ENCODE peak calls at places on chromosome 22, in four cellular contexts. K, G, P and C are unnamed samples.

GRCh38 chr22:27574651-27575050 is 226.9 kb downstream of the MN1 start:
- DNase-seq in G (no peak), K (no peak), P (no peak), C (no peak)

GRCh38 chr22:19806213-19807160 is 45.9 kb downstream of the TBX1 start:
- DNase-seq in G (peak; percentile 62), K (no peak), P (no peak), C (no peak)

GRCh38 chr22:45603631-45604030 is 68.0 kb upstream of the ATXN10 start:
- DNase-seq in K (no peak), G (no peak), P (no peak), C (no peak)

GRCh38 chr22:31085493-31085824 is 4.3 kb downstream of the SMTN start:
- DNase-seq in G (peak; percentile 59), P (no peak), K (no peak), C (peak; percentile 84)

GRCh38 chr22:38454361-38455062 is 487 bp downstream of the KCNJ4 start:
- DNase-seq in P (no peak), K (no peak), G (peak; percentile 54), C (no peak)

GRCh38 chr22:36433318-36434231 is 45.8 kb upstream of the MYH9 start:
- DNase-seq in P (no peak), G (no peak), K (no peak), C (no peak)

GRCh38 chr22:19292262-19293230 is 1.0 kb upstream of the CLTCL1 start:
- DNase-seq in P (no peak), K (no peak), G (peak; percentile 29), C (peak; percentile 22)

GRCh38 chr22:46574993-46575914 is 37.8 kb upstream of the CELSR1 start:
- DNase-seq in K (no peak), G (no peak), P (no peak), C (no peak)

GRCh38 chr22:25622011-25622410 is 57.5 kb downstream of the GRK3 start:
- DNase-seq in G (no peak), P (no peak), K (no peak), C (no peak)

GRCh38 chr22:49833340-49834007 is 5.8 kb upstream of the BRD1 start:
- DNase-seq in K (no peak), P (no peak), G (no peak), C (no peak)

GRCh38 chr22:47154621-47155081 is 392.2 kb downstream of the TBC1D22A start:
- DNase-seq in K (no peak), P (no peak), G (no peak), C (peak; percentile 71)

GRCh38 chr22:33720166-33720878 is 200.0 kb downstream of the LARGE1 start:
- DNase-seq in K (no peak), P (no peak), G (no peak), C (no peak)

GRCh38 chr22:22753526-22754267 is 109.3 kb downstream of the GGTLC2 start:
- DNase-seq in P (peak; percentile 33), K (peak; percentile 55), G (peak; percentile 90), C (peak; percentile 40)

GRCh38 chr22:28025866-28026575 is 107.0 kb upstream of the PITPNB start:
- DNase-seq in K (no peak), P (no peak), G (no peak), C (no peak)

GRCh38 chr22:44373234-44373633 is 60.5 kb upstream of the SHISAL1 start:
- DNase-seq in K (no peak), G (no peak), P (no peak), C (no peak)

GRCh38 chr22:47727656-47728055 is 965.2 kb downstream of the TBC1D22A start:
- DNase-seq in P (no peak), G (no peak), K (no peak), C (no peak)

GRCh38 chr22:28750471-28750881 is 8.6 kb downstream of the HSCB start:
- DNase-seq in P (no peak), K (no peak), G (no peak), C (no peak)

GRCh38 chr22:39349967-39350802 is at the start of gene SYNGR1:
- DNase-seq in K (no peak), G (peak; percentile 77), P (no peak), C (no peak)

GRCh38 chr22:45968751-45969413 is 8.1 kb downstream of the WNT7B start:
- DNase-seq in G (no peak), P (no peak), K (no peak), C (no peak)

GRCh38 chr22:32806296-32806695 is 4.8 kb downstream of the TIMP3 start:
- DNase-seq in G (no peak), K (no peak), P (no peak), C (no peak)

GRCh38 chr22:46061431-46062231 is 84.7 kb upstream of the WNT7B start:
- DNase-seq in P (no peak), K (no peak), G (peak; percentile 82), C (peak; percentile 36)

GRCh38 chr22:48871176-48871840 is 956.4 kb downstream of the BRD1 start:
- DNase-seq in G (no peak), K (no peak), P (no peak), C (no peak)

GRCh38 chr22:46577361-46578249 is 40.2 kb upstream of the CELSR1 start:
- DNase-seq in P (no peak), G (no peak), K (no peak), C (no peak)

GRCh38 chr22:50683994-50684371 is 11.4 kb downstream of the SHANK3 start:
- DNase-seq in G (peak; percentile 4), P (no peak), K (no peak), C (no peak)

GRCh38 chr22:45334528-45334927 is 24.8 kb downstream of the FAM118A start:
- DNase-seq in G (no peak), K (no peak), P (no peak), C (peak; percentile 19)

GRCh38 chr22:49580024-49580423 is 247.6 kb downstream of the BRD1 start:
- DNase-seq in P (no peak), G (no peak), K (no peak), C (no peak)